ENCODE peak calls at places on chromosomes 7 and 10, in seven cellular contexts. Z, J, A, Q, B, S and X are unnamed samples.
A peak's percentile ranks its signal among the peaks of the same experiment; 100 is the strongest.

GRCh38 chr7:29971566-29972314 is 17.9 kb downstream of the SCRN1 start:
- DNase-seq in B (no peak), Z (no peak), Q (no peak), A (no peak), J (no peak), S (no peak), X (no peak)

GRCh38 chr7:105678811-105679495 is 97.7 kb upstream of the EFCAB10 start:
- DNase-seq in J (peak; percentile 78), S (peak; percentile 15), Z (no peak), B (peak; percentile 57), A (peak; percentile 67), Q (peak; percentile 82), X (no peak)

GRCh38 chr10:77591238-77591880 is 46.2 kb downstream of the KCNMA1 start:
- DNase-seq in J (no peak), S (no peak), B (no peak), Z (no peak), Q (no peak), A (peak; percentile 63), X (no peak)

GRCh38 chr7:17806631-17807030 is 133.7 kb downstream of the SNX13 start:
- DNase-seq in S (no peak), Q (no peak), B (no peak), A (no peak), J (no peak), Z (no peak), X (no peak)

GRCh38 chr10:128546651-128547165 is 420.5 kb upstream of the MKI67 start:
- DNase-seq in Z (no peak), S (no peak), Q (no peak), J (no peak), A (no peak), B (no peak), X (no peak)

GRCh38 chr7:78226059-78226658 is 427.6 kb downstream of the PHTF2 start:
- DNase-seq in J (peak; percentile 29), Z (no peak), S (peak; percentile 23), Q (peak; percentile 41), A (peak; percentile 40), B (peak; percentile 1), X (no peak)

GRCh38 chr10:6036861-6037321 is 25.3 kb downstream of the IL2RA start:
- DNase-seq in A (no peak), B (no peak), Z (no peak), S (no peak), J (no peak), Q (no peak), X (no peak)

GRCh38 chr7:106313966-106314365 is 29.2 kb upstream of the NAMPT start:
- DNase-seq in B (no peak), Q (no peak), J (no peak), A (no peak), Z (no peak), S (no peak), X (no peak)

GRCh38 chr10:43409385-43410109 is 561 bp upstream of the HNRNPF start:
- DNase-seq in Z (peak; percentile 55), J (peak; percentile 59), A (peak; percentile 37), Q (peak; percentile 53), S (no peak), B (no peak), X (no peak)

GRCh38 chr7:120218702-120219101 is 54.3 kb upstream of the KCND2 start:
- DNase-seq in Z (no peak), A (no peak), J (no peak), Q (no peak), S (no peak), B (no peak), X (no peak)

GRCh38 chr7:128030999-128031681 is at the start of gene LRRC4:
- DNase-seq in B (peak; percentile 36), Z (no peak), J (peak; percentile 43), A (no peak), S (peak; percentile 62), Q (peak; percentile 48), X (no peak)

GRCh38 chr10:5293691-5294550 is 70.8 kb upstream of the UCN3 start:
- DNase-seq in Z (no peak), A (peak; percentile 71), B (peak; percentile 32), S (peak; percentile 6), J (peak; percentile 34), Q (peak; percentile 76), X (no peak)

GRCh38 chr7:51028128-51028830 is 245.6 kb upstream of the GRB10 start:
- DNase-seq in J (no peak), A (no peak), Q (no peak), B (no peak), S (no peak), Z (no peak), X (no peak)

GRCh38 chr7:159008055-159008405 is 136.6 kb downstream of the VIPR2 start:
- DNase-seq in A (no peak), Z (no peak), Q (no peak), B (no peak), J (peak; percentile 55), S (no peak), X (no peak)

GRCh38 chr7:64656489-64656888 is 9.4 kb upstream of the ZNF107 start:
- DNase-seq in A (no peak), S (no peak), J (no peak), B (peak; percentile 62), Z (no peak), Q (no peak), X (no peak)

GRCh38 chr7:135812151-135812550 is 63.5 kb upstream of the FAM180A start:
- DNase-seq in S (no peak), Z (no peak), A (no peak), B (no peak), J (no peak), Q (no peak), X (no peak)

GRCh38 chr10:43250925-43251663 is 15.8 kb downstream of the RASGEF1A start:
- DNase-seq in A (no peak), Z (no peak), Q (peak; percentile 21), B (no peak), J (no peak), S (no peak), X (no peak)

GRCh38 chr7:144410441-144410840 is 6.9 kb upstream of the NOBOX start:
- DNase-seq in S (no peak), Q (no peak), J (no peak), Z (no peak), B (no peak), A (no peak), X (no peak)

GRCh38 chr10:77253037-77253436 is 384.6 kb downstream of the KCNMA1 start:
- DNase-seq in Z (no peak), J (no peak), Q (no peak), B (no peak), A (no peak), S (no peak), X (no peak)

GRCh38 chr7:104267701-104268368 is 60.0 kb upstream of the ORC5 start:
- DNase-seq in A (no peak), Z (peak; percentile 18), B (peak; percentile 6), J (no peak), S (peak; percentile 23), Q (no peak), X (no peak)

GRCh38 chr7:111756687-111757178 is 194.4 kb upstream of the IMMP2L start:
- DNase-seq in Z (no peak), Q (no peak), J (peak; percentile 73), B (peak; percentile 23), S (peak; percentile 76), A (peak; percentile 26), X (no peak)

GRCh38 chr10:98266647-98267046 is 1.3 kb downstream of the LOXL4 start:
- DNase-seq in A (no peak), J (no peak), Z (no peak), B (no peak), S (no peak), Q (no peak), X (no peak)

DNA sequence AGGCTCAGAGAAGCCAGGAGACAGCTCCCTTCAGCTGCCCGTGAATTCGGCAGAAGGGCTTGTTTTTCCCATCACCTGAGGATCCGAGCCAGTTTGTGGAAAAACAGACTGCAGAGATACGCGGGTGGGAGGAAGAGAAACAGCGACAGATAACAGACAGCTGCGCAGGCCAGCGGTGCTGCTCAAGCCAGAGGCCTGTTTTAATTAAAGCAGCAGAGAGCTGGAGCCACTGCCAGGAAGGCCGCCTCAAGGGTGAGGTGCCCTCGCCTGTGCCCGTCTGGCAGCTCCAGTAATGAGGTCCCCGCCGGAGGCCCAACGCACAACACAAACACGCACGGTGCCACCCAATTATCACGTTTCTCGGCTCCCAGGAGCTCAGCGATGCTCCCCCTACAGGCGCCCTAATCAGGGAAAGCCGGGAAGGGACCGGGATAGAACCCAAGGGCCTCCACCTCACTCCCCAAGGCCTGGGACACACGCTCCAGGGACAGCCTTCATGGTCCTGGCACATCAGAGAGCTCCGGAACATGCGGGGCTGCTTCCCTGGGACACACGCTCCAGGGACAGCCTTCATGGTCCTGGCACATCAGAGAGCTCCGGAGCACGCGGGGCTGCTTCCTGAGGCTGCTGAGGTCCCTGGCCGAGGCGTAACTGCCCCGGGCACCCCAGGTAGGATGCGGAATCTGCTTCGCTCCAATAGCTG is 60.6 kb upstream of the DNAAF5 start:
- DNase-seq in J (peak; percentile 84), Z (no peak), B (no peak), Q (no peak), A (no peak), S (no peak), X (no peak)
- TF ChIP-seq CTCF in J (peak; percentile 51), Z (no peak), B (no peak), Q (no peak), A (no peak), S (peak; percentile 35), X (peak; percentile 1)

GRCh38 chr7:69561256-69561655 is 37.0 kb upstream of the AUTS2 start:
- DNase-seq in Q (no peak), A (no peak), J (no peak), S (no peak), Z (no peak), B (no peak), X (no peak)

GRCh38 chr7:69568266-69568665 is 30.0 kb upstream of the AUTS2 start:
- DNase-seq in Q (no peak), S (peak; percentile 14), Z (no peak), A (no peak), J (no peak), B (no peak), X (no peak)

GRCh38 chr7:69567790-69568189 is 30.5 kb upstream of the AUTS2 start:
- DNase-seq in J (no peak), Q (no peak), S (no peak), A (no peak), B (no peak), Z (no peak), X (no peak)

GRCh38 chr7:69564454-69565417 is 33.5 kb upstream of the AUTS2 start:
- DNase-seq in B (no peak), J (peak; percentile 29), A (no peak), S (peak; percentile 52), Q (no peak), Z (no peak), X (peak; percentile 4)
- H3K4me3 ChIP-seq in B (no peak overlapping the region), J (no peak overlapping the region), A (no peak overlapping the region), S (no peak overlapping the region), Q (no peak overlapping the region), Z (no peak overlapping the region), X (no peak overlapping the region)

GRCh38 chr7:100679927-100680588 is 6.5 kb downstream of the GNB2 start:
- DNase-seq in B (no peak), A (no peak), J (peak; percentile 64), Z (no peak), S (no peak), Q (no peak), X (no peak)
- H3K36me3 ChIP-seq in B (peaks cover 12% of the 10 kb centered on the region), A (peaks cover 3% of the 10 kb centered on the region), J (peaks cover 40% of the 10 kb centered on the region), Z (no peaks in the 10 kb centered on the region), S (peaks cover 45% of the 10 kb centered on the region), Q (peaks cover 85% of the 10 kb centered on the region), X (peaks cover 7% of the 10 kb centered on the region)

GRCh38 chr7:142323706-142324105 is 65.8 kb upstream of the PRSS58 start:
- DNase-seq in B (peak; percentile 9), Q (no peak), J (no peak), Z (peak; percentile 47), A (peak; percentile 72), S (no peak), X (no peak)
- TF ChIP-seq CTCF in B (peak; percentile 72), Q (no peak), J (no peak), Z (peak; percentile 65), A (peak; percentile 32), S (no peak), X (peak; percentile 47)

GRCh38 chr10:3472705-3473078 is 300.1 kb upstream of the PITRM1 start:
- DNase-seq in Q (no peak), Z (no peak), B (peak; percentile 54), A (no peak), S (peak; percentile 74), J (no peak), X (peak; percentile 90)
- H3K4me3 ChIP-seq in Q (peak overlapping the region; percentile 16), Z (peak overlapping the region; percentile 45), B (no peak overlapping the region), A (no peak overlapping the region), S (no peak overlapping the region), J (peak overlapping the region; percentile 38), X (no peak overlapping the region)